ENCODE peak calls at places on chromosome 1, in four cellular contexts. R is stomach, Y is tibial artery, A is neural progenitor cell. J is an unnamed sample.

GRCh38 chr1:235160395-235160964 is 570 bp downstream of the RBM34 start:
- DNase-seq in R (no peak), Y (no peak), A (no peak), J (no peak)

GRCh38 chr1:52662645-52663313 is 29.8 kb downstream of the SHISAL2A start:
- DNase-seq in R (no peak), Y (no peak), A (peak; percentile 94), J (no peak)

GRCh38 chr1:116817582-116818064 is 63.4 kb downstream of the CD2 start:
- DNase-seq in R (peak; percentile 32), Y (no peak), A (peak; percentile 66), J (no peak)

GRCh38 chr1:107359472-107360241 is 218.8 kb downstream of the NTNG1 start:
- DNase-seq in R (no peak), Y (no peak), A (no peak), J (no peak)

GRCh38 chr1:215277537-215277936 is 195.0 kb downstream of the KCNK2 start:
- DNase-seq in R (no peak), Y (no peak), A (no peak), J (no peak)

GRCh38 chr1:18243503-18244175 is 136.0 kb downstream of the IGSF21 start:
- DNase-seq in R (no peak), Y (no peak), A (no peak), J (no peak)

GRCh38 chr1:34460193-34460592 is 283.5 kb downstream of the C1orf94 start:
- DNase-seq in R (peak; percentile 33), Y (no peak), A (peak; percentile 47), J (no peak)

GRCh38 chr1:218711021-218711420 is 365.9 kb downstream of the TGFB2 start:
- DNase-seq in R (no peak), Y (no peak), A (no peak), J (no peak)

GRCh38 chr1:45864124-45864721 is 60.8 kb downstream of the MAST2 start:
- DNase-seq in R (no peak), Y (no peak), A (no peak), J (no peak)

GRCh38 chr1:174135200-174135599 is 24.1 kb upstream of the RABGAP1L start:
- DNase-seq in R (no peak), Y (no peak), A (no peak), J (no peak)

DNA sequence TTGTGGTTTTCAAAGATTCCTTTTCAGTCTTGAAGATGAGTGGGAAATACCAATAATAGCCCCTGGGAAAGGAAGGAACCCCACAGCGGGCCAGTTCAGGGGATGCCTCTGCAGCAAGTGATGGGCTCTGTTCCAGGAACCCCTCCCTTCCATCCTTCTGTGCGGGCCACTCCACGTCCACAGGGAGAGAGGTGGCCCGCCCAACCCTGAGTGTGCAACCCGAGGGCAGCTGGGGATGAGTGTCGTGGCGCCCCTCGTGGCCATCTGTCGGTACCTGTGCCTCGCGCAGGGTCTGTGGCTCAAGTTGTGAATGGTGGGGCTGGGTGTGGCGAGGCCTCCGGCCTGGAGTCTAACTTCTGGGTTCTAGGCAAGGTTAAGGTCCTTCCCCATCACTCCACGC is 65.6 kb downstream of the TLR5 start:
- DNase-seq in R (no peak), Y (no peak), A (no peak), J (no peak)
- TF ChIP-seq CTCF in R (no peak), Y (no peak), A (no peak), J (no peak)

GRCh38 chr1:71357708-71358107 is 276.9 kb upstream of the ZRANB2 start:
- DNase-seq in R (no peak), Y (no peak), A (peak; percentile 39), J (no peak)
- TF ChIP-seq CTCF in R (no peak), Y (no peak), A (peak; percentile 40), J (no peak)

DNA sequence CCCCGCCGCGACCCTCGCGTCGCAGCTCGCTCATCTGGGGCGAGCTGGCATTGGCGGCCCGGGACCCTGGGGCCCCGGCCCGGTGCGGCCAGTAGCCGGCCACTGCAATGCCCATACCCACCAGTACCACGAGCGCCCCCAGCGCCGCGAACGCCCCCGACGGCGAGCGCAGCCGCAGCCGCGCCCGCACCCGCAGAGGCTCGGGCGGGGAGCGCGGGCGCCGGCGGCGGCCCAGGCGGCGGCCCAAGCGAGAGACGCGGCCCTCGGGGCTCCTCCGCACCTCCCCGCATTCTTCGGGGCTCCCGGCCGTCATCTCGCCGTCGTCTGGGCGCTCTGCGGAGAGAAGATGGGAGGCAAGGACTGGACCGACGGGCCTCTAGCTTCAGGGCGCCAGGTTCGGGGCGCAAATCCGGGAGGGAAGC is 2.2 kb downstream of the TMEM200B start:
- DNase-seq in R (no peak), Y (no peak), A (no peak), J (no peak)
- TF ChIP-seq CTCF in R (no peak), Y (peak; percentile 15), A (peak; percentile 22), J (no peak)

GRCh38 chr1:3483801-3484444 is 29.5 kb downstream of the ARHGEF16 start:
- DNase-seq in R (peak; percentile 68), Y (no peak), A (peak; percentile 59), J (no peak)

GRCh38 chr1:3481046-3481445 is 26.6 kb downstream of the ARHGEF16 start:
- DNase-seq in R (no peak), Y (no peak), A (no peak), J (no peak)

GRCh38 chr1:3483380-3483779 is 28.9 kb downstream of the ARHGEF16 start:
- DNase-seq in R (no peak), Y (no peak), A (no peak), J (no peak)

GRCh38 chr1:3481836-3482589 is 27.5 kb downstream of the ARHGEF16 start:
- DNase-seq in R (peak; percentile 83), Y (no peak), A (no peak), J (no peak)

GRCh38 chr1:3482590-3482899 is 28.1 kb downstream of the ARHGEF16 start:
- DNase-seq in R (no peak), Y (no peak), A (no peak), J (no peak)
- TF ChIP-seq CTCF in R (no peak), Y (no peak), A (no peak), J (no peak)

GRCh38 chr1:33378976-33379375 is 51.9 kb downstream of the PHC2 start:
- DNase-seq in R (no peak), Y (no peak), A (no peak), J (no peak)
- TF ChIP-seq CTCF in R (no peak), Y (no peak), A (no peak), J (no peak)

GRCh38 chr1:204370176-204370575 is 10.4 kb upstream of the PLEKHA6 start:
- DNase-seq in R (peak; percentile 24), Y (no peak), A (no peak), J (no peak)
- TF ChIP-seq CTCF in R (no peak), Y (no peak), A (no peak), J (no peak)

DNA sequence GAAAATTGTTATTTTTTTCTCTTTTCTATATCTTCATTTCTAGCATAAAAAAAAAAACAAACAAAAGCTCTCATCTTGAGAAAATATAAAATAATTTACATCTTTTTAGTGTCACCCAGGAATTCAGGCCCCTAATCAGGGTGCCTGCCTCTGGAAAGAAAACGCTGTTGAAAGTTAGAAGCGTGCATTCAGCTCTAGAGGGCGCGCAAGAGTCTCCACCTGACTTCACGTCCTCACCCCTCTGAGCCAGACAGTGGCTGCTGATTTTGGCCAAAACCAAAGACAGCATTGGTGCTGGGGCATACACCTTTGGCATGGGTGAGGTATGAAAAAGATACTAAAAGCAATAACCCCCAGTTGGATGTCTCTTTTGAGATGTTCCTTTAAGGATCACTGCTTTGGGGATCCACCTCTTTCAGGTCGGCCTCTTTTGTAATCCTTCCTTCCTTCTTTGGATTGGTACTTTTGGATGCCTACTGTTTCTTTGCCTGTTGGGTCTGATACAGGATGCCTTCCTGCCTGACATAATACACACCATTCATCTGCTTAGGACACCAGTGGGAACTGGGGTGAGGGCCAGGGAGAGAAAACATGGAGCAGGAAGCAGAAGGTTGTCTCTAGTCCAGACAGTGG is 77.6 kb upstream of the CHRM3 start:
- DNase-seq in R (peak; percentile 67), Y (no peak), A (peak; percentile 72), J (no peak)
- TF ChIP-seq CTCF in R (peak; percentile 17), Y (no peak), A (peak; percentile 74), J (peak; percentile 69)

GRCh38 chr1:199221371-199222150 is 582.7 kb downstream of the PTPRC start:
- DNase-seq in R (no peak), Y (no peak), A (no peak), J (no peak)
- TF ChIP-seq CTCF in R (no peak), Y (no peak), A (no peak), J (no peak)

GRCh38 chr1:238681451-238681850 is 704.9 kb upstream of the CHRM3 start:
- DNase-seq in R (no peak), Y (no peak), A (no peak), J (no peak)
- TF ChIP-seq CTCF in R (no peak), Y (no peak), A (no peak), J (no peak)